ENCODE peak calls at places on chromosome 19, in nine cellular contexts. Q, M, D, Z, O, T, R, N and I are unnamed samples. For H3K4me1, the result is how much of the 10 kb centered on the place peaks cover.

GRCh38 chr19:10979950-10980349 is 19.1 kb downstream of the SMARCA4 start:
- DNase-seq in M (no peak), Z (no peak), T (no peak), D (no peak), Q (no peak), R (no peak), O (no peak), N (no peak), I (no peak)

GRCh38 chr19:46786236-46787039 is 2.0 kb downstream of the SLC1A5 start:
- DNase-seq in N (peak), O (peak), D (peak), T (peak), M (peak), R (peak), Z (peak), Q (peak), I (peak)

GRCh38 chr19:49106648-49107135 is 7.5 kb upstream of the LIN7B start:
- DNase-seq in D (no peak), R (peak), O (peak), Z (peak), Q (peak), N (no peak), M (no peak), T (peak), I (peak)

GRCh38 chr19:13163609-13164364 is 13.6 kb downstream of the IER2 start:
- DNase-seq in O (peak), T (peak), D (peak), Z (peak), N (peak), Q (peak), R (peak), M (peak), I (peak)

GRCh38 chr19:6270076-6270745 is 9.6 kb downstream of the MLLT1 start:
- DNase-seq in O (peak), R (no peak), T (no peak), Z (no peak), Q (no peak), M (no peak), D (no peak), N (peak), I (no peak)

GRCh38 chr19:23999821-24000610 is 85.3 kb downstream of the ZNF726 start:
- DNase-seq in Z (no peak), N (no peak), O (no peak), T (no peak), M (no peak), Q (no peak), R (no peak), D (no peak), I (no peak)

GRCh38 chr19:32416749-32417469 is 11.3 kb downstream of the DPY19L3 start:
- DNase-seq in R (no peak), D (no peak), Q (no peak), O (no peak), T (no peak), N (no peak), M (no peak), Z (no peak), I (no peak)

GRCh38 chr19:29617336-29618266 is 11.5 kb downstream of the POP4 start:
- DNase-seq in Q (no peak), T (no peak), N (peak), M (no peak), D (no peak), Z (no peak), R (no peak), O (no peak), I (no peak)

GRCh38 chr19:55451522-55452380 is 8.7 kb upstream of the SHISA7 start:
- DNase-seq in M (no peak), T (peak), Z (peak), Q (no peak), O (no peak), R (no peak), D (no peak), N (no peak), I (no peak)

GRCh38 chr19:8399681-8400188 is 9.6 kb downstream of the RAB11B start:
- DNase-seq in T (no peak), N (no peak), Z (no peak), Q (no peak), M (no peak), O (no peak), R (no peak), D (no peak), I (no peak)

GRCh38 chr19:48915757-48916156 is 15.6 kb downstream of the NUCB1 start:
- DNase-seq in D (no peak), M (no peak), O (no peak), Z (no peak), T (no peak), R (no peak), N (no peak), Q (no peak), I (no peak)

GRCh38 chr19:5360003-5360820 is 19.6 kb upstream of the PTPRS start:
- DNase-seq in M (no peak), N (peak), Q (no peak), D (no peak), Z (no peak), T (no peak), O (peak), R (no peak), I (no peak)

GRCh38 chr19:12801466-12802266 is at the start of the genes PRDX2 and THSD8:
- DNase-seq in T (peak), Z (peak), D (peak), M (peak), R (peak), Q (peak), N (peak), O (peak), I (peak)

GRCh38 chr19:33226550-33227241 is 1.0 kb upstream of the SLC7A10 start:
- DNase-seq in M (no peak), D (no peak), R (peak), Z (peak), N (no peak), O (no peak), T (no peak), Q (no peak), I (no peak)

GRCh38 chr19:56988271-56988670 is 131.5 kb upstream of the USP29 start:
- DNase-seq in D (no peak), Z (no peak), N (no peak), T (no peak), O (no peak), M (no peak), Q (no peak), R (no peak), I (no peak)

GRCh38 chr19:8641908-8642547 is 11.6 kb downstream of the NFILZ start:
- DNase-seq in N (no peak), O (peak), T (peak), Q (peak), D (no peak), Z (peak), M (no peak), R (no peak), I (no peak)

GRCh38 chr19:50647879-50648615 is 1.2 kb upstream of the C19orf81 start:
- DNase-seq in Q (no peak), T (no peak), R (no peak), N (no peak), D (no peak), O (no peak), Z (no peak), M (no peak), I (no peak)

GRCh38 chr19:55676889-55677505 is 2.0 kb downstream of the EPN1 start:
- DNase-seq in O (no peak), T (no peak), Z (no peak), N (peak), Q (no peak), M (no peak), D (peak), R (no peak), I (no peak)

GRCh38 chr19:39413903-39414608 is 1.6 kb downstream of the PLEKHG2 start:
- DNase-seq in R (peak), Z (peak), Q (peak), N (peak), T (peak), D (peak), O (no peak), M (peak), I (peak)

GRCh38 chr19:10113964-10114650 is 2.6 kb downstream of the P2RY11 start:
- DNase-seq in M (no peak), N (no peak), T (no peak), Z (no peak), D (no peak), R (no peak), O (peak), Q (no peak), I (no peak)

GRCh38 chr19:7516878-7517277 is 975 bp downstream of the ZNF358 start:
- DNase-seq in D (no peak), T (peak), R (no peak), M (peak), Z (no peak), O (no peak), Q (no peak), N (no peak), I (no peak)

GRCh38 chr19:33388231-33388816 is 14.8 kb downstream of the CEBPG start:
- DNase-seq in R (peak), M (peak), O (no peak), Q (no peak), N (peak), Z (no peak), T (no peak), D (peak), I (peak)

GRCh38 chr19:47643281-47643680 is 34.3 kb downstream of the BICRA start:
- DNase-seq in N (peak), O (no peak), M (no peak), Q (no peak), T (no peak), D (no peak), R (no peak), Z (no peak), I (no peak)

GRCh38 chr19:29676586-29676985 is 11.3 kb downstream of the PLEKHF1 start:
- DNase-seq in T (no peak), M (peak), D (no peak), O (no peak), Q (no peak), N (peak), R (peak), Z (no peak), I (no peak)

GRCh38 chr19:17370026-17370587 is 7.0 kb downstream of the PLVAP start:
- DNase-seq in T (peak), O (no peak), M (no peak), D (no peak), R (no peak), N (no peak), Z (no peak), Q (no peak), I (no peak)

GRCh38 chr19:51108805-51109146 is 567 bp upstream of the CTU1 start:
- DNase-seq in N (no peak), M (no peak), D (no peak), R (no peak), Z (no peak), Q (no peak), T (no peak), O (no peak), I (no peak)

GRCh38 chr19:5693195-5694166 is 3.4 kb downstream of the RPL36 start:
- DNase-seq in T (no peak), Z (no peak), O (no peak), Q (no peak), R (peak), N (no peak), D (no peak), M (peak), I (no peak)

DNA sequence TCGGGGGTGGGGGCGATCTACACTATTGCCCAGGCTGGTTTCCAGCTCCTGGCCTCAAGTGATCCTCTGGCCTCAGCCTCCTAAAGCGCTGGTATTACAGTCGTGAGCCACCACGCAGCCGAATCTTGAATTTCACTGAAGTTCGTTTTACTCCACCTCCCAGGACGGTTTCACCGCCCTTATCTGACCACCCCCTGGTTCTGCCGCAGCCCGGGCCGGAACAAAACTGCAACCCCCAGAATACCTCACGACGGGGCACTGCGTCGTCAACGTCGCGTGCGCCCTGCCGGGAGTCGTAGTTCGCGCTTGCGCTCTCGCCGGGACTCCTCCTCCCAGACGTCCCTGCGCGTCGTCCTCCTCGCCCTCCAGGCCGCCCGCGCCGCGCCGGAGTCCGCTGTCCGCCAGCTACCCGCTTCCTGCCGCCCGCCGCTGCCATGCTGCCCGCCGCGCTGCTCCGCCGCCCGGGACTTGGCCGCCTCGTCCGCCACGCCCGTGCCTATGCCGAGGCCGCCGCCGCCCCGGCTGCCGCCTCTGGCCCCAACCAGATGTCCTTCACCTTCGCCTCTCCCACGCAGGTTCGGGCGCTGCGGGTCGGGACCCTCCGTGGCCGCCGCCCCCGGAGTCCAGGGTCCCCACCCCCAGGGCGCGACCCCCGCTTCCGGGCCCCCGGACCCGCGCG is at the start of gene ATP5F1D:
- DNase-seq in Z (peak), N (peak), O (peak), M (peak), Q (peak), T (peak), R (peak), D (peak), I (peak)
- H3K4me1 ChIP-seq in Z (under half), N (under half), O (under half), M (under half), Q (under half), T (under half), R (half or more), D (under half), I (under half)

GRCh38 chr19:35986664-35987570 is 8.1 kb upstream of the SDHAF1 start:
- DNase-seq in T (peak), Q (peak), Z (peak), D (peak), O (no peak), N (no peak), M (no peak), R (no peak), I (peak)

GRCh38 chr19:35988824-35989223 is 6.2 kb upstream of the SDHAF1 start:
- DNase-seq in Q (no peak), Z (no peak), O (no peak), D (no peak), T (no peak), M (no peak), R (no peak), N (no peak), I (no peak)

GRCh38 chr19:35990771-35991730 is 3.9 kb upstream of the SDHAF1 start:
- DNase-seq in O (no peak), T (no peak), D (no peak), Z (no peak), Q (no peak), M (no peak), N (no peak), R (no peak), I (no peak)

GRCh38 chr19:35986111-35986510 is 8.9 kb upstream of the SDHAF1 start:
- DNase-seq in D (no peak), Z (no peak), M (no peak), O (no peak), T (no peak), Q (no peak), N (no peak), R (no peak), I (no peak)

GRCh38 chr19:35987571-35987896 is 7.5 kb upstream of the SDHAF1 start:
- DNase-seq in T (no peak), O (no peak), M (no peak), R (no peak), D (no peak), N (no peak), Z (no peak), Q (no peak), I (no peak)
- H3K4me3 ChIP-seq in T (no peak), O (no peak), M (peak), R (no peak), D (no peak), N (no peak), Z (peak), Q (peak), I (peak)

DNA sequence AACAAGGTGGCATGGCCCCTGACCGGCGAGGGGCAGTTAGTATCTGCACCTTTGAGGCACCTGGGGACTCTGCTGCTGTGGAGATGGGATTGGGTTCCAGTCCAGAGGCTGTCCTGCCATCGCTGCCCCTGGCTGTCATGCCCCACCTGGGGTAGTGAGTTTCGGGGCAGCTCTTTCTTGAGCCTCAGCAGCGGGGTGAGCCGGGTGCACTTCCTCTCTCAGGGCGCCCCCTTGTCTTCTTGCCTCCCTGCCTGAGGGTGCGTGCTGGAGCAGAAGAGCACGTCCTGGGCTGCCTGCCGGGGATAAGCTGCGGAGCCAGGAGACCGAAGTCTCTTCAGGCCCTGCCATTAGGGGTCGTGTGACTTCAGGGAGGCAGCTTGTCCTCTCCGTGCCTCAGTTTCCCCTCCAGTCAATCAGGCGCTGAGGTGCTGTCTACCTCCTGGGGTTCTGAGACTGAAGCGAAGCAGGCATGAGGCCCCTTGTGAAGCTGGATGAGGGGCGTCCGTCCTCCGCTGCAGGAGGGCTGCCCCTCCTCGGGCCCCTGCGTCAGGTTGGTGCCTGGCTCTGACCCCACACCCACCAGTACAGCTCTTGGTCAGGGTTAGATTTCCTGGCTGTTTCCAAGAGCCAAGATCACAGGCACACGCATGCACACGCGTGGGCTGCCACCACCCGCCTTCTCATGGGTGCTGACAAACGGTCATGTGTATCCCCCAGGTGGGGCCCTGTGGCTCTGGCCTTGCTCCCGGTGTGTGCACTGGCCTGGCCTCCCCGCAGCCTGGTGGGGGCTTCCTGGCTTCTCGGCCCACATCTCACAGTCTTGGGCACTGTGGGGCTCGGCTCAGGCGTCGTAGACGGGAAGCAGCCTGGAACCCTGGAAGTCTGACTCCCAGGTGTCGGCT is 8.3 kb downstream of the GNA11 start:
- DNase-seq in Q (no peak), T (no peak), N (peak), M (no peak), O (no peak), R (peak), Z (no peak), D (no peak), I (no peak)
- H3K4me1 ChIP-seq in Q (under half), T (under half), N (under half), M (under half), O (under half), R (under half), Z (under half), D (under half), I (under half)

GRCh38 chr19:45766919-45767346 is 2.1 kb downstream of the SIX5 start:
- DNase-seq in O (no peak), Q (peak), N (peak), R (no peak), Z (peak), T (peak), D (peak), M (peak), I (no peak)
- H3K4me3 ChIP-seq in O (peak), Q (peak), N (peak), R (peak), Z (peak), T (peak), D (peak), M (peak), I (peak)

GRCh38 chr19:44955500-44956439 is 590 bp downstream of the CLPTM1 start:
- DNase-seq in M (no peak), R (no peak), Q (peak), Z (no peak), T (peak), O (no peak), N (no peak), D (no peak), I (no peak)
- H3K4me1 ChIP-seq in M (under half), R (under half), Q (under half), Z (under half), T (under half), O (under half), N (under half), D (under half), I (under half)

DNA sequence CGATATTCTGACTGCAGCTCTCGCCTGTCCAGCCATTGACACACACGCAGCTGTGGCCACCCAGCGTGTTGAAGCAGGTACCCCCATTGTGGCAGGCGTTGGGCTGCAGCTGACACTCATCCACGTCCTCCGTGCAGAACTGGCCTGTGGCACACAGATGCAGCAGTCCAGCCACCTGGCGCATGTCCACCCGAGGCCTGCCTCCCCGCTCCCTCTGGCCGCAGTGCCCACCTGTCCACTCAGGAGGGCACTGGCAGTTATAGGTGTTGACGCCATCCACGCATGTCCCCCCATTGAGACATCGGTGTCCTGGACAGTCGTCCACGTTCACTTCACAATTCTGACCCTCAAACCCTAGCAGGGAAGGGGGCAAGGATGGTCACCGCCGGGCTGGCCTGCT is 9.3 kb downstream of the NOTCH3 start:
- DNase-seq in D (no peak), R (no peak), Q (no peak), T (no peak), O (no peak), Z (no peak), N (no peak), M (no peak), I (no peak)
- H3K4me3 ChIP-seq in D (no peak), R (no peak), Q (no peak), T (no peak), O (no peak), Z (no peak), N (no peak), M (no peak), I (no peak)

DNA sequence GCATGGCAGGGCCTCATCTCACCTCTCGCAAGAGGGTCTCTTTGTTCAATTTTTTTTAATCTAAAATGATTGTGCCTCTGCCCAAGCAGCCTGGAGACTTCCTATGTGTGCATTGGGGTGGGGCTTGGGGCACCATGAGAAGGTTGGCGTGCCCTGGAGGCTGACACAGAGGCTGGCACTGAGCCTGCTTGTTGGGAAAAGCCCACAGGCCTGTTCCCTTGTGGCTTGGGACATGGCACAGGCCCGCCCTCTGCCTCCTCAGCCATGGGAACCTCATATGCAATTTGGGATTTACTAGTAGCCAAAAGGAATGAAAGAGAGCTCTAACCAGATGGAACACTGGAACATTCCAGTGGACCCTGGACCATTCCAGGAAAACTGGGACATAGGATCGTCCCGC is 8.0 kb downstream of the FXYD3 start:
- DNase-seq in Q (no peak), D (peak), T (peak), R (no peak), Z (no peak), N (peak), O (peak), M (peak), I (no peak)
- H3K4me1 ChIP-seq in Q (under half), D (under half), T (half or more), R (under half), Z (under half), N (under half), O (half or more), M (under half), I (under half)

GRCh38 chr19:15452111-15453047 is 2.6 kb upstream of the WIZ start:
- DNase-seq in N (peak), R (peak), D (peak), Q (peak), O (peak), T (peak), M (peak), Z (peak), I (peak)
- H3K4me3 ChIP-seq in N (peak), R (peak), D (peak), Q (peak), O (peak), T (peak), M (peak), Z (peak), I (no peak)

GRCh38 chr19:45100202-45100600 is 7.2 kb downstream of the PPP1R37 start:
- DNase-seq in R (no peak), N (no peak), T (no peak), Z (no peak), D (no peak), Q (no peak), M (no peak), O (no peak), I (no peak)
- H3K4me1 ChIP-seq in R (half or more), N (half or more), T (under half), Z (under half), D (under half), Q (under half), M (under half), O (under half), I (under half)